ENCODE peak calls at places on chromosomes 6 and 20, in seven cellular contexts. J, S, N, K, F, E and I are unnamed samples.
A peak's percentile ranks its signal among the peaks of the same experiment; 100 is the strongest.

GRCh38 chr20:43185901-43186300 is 3.8 kb downstream of the PTPRT start:
- DNase-seq in J (no peak), S (no peak), N (no peak), K (no peak), F (no peak), E (no peak), I (no peak)

GRCh38 chr6:1267790-1268762 is 43.8 kb upstream of the FOXQ1 start:
- DNase-seq in J (no peak), S (no peak), N (no peak), K (no peak), F (no peak), E (peak; percentile 53), I (no peak)

GRCh38 chr20:1242530-1242929 is 16.7 kb downstream of the RAD21L1 start:
- DNase-seq in J (no peak), S (peak; percentile 43), N (peak; percentile 79), K (peak; percentile 82), F (no peak), E (no peak), I (no peak)

GRCh38 chr20:23078351-23078993 is 7.7 kb downstream of the CD93 start:
- DNase-seq in J (no peak), S (no peak), N (peak; percentile 81), K (peak; percentile 86), F (no peak), E (no peak), I (no peak)

GRCh38 chr6:36692220-36692619 is 5.4 kb upstream of the RAB44 start:
- DNase-seq in J (no peak), S (no peak), N (no peak), K (no peak), F (peak; percentile 74), E (no peak), I (no peak)

GRCh38 chr6:3848925-3849605 is at the start of gene FAM50B:
- DNase-seq in J (peak; percentile 96), S (peak; percentile 65), N (peak; percentile 92), K (peak; percentile 80), F (peak; percentile 89), E (peak; percentile 91), I (peak; percentile 52)

GRCh38 chr6:28953039-28953872 is 29.5 kb upstream of the TRIM27 start:
- DNase-seq in J (no peak), S (peak; percentile 54), N (peak; percentile 71), K (peak; percentile 68), F (peak; percentile 80), E (peak; percentile 81), I (no peak)

GRCh38 chr6:40791004-40791403 is 203.8 kb upstream of the LRFN2 start:
- DNase-seq in J (no peak), S (peak; percentile 72), N (no peak), K (no peak), F (no peak), E (no peak), I (no peak)

GRCh38 chr6:71262914-71263313 is 25.7 kb upstream of the OGFRL1 start:
- DNase-seq in J (no peak), S (no peak), N (peak; percentile 31), K (no peak), F (no peak), E (no peak), I (no peak)

GRCh38 chr20:9329356-9330092 is 184.9 kb upstream of the LAMP5 start:
- DNase-seq in J (no peak), S (no peak), N (peak; percentile 31), K (no peak), F (no peak), E (no peak), I (no peak)

GRCh38 chr6:36659271-36659670 is 19.2 kb upstream of the CDKN1A start:
- DNase-seq in J (no peak), S (peak; percentile 84), N (peak; percentile 78), K (peak; percentile 99), F (no peak), E (peak; percentile 69), I (no peak)

GRCh38 chr20:49567421-49568256 is at the start of gene PTGIS:
- DNase-seq in J (peak; percentile 73), S (no peak), N (no peak), K (no peak), F (no peak), E (peak; percentile 73), I (no peak)

GRCh38 chr6:161649841-161650240 is 376.0 kb upstream of the AGPAT4 start:
- DNase-seq in J (no peak), S (no peak), N (no peak), K (no peak), F (no peak), E (no peak), I (no peak)

GRCh38 chr6:116764961-116765841 is at the start of gene FAM162B:
- DNase-seq in J (peak; percentile 87), S (no peak), N (peak; percentile 33), K (peak; percentile 25), F (no peak), E (peak; percentile 46), I (no peak)

GRCh38 chr6:149852881-149853280 is 11.3 kb downstream of the LRP11 start:
- DNase-seq in J (no peak), S (no peak), N (no peak), K (no peak), F (no peak), E (no peak), I (no peak)

GRCh38 chr20:36440370-36441026 is 100.8 kb upstream of the MYL9 start:
- DNase-seq in J (no peak), S (no peak), N (no peak), K (no peak), F (no peak), E (no peak), I (no peak)

GRCh38 chr20:23205656-23206055 is 119.5 kb upstream of the CD93 start:
- DNase-seq in J (peak; percentile 76), S (peak; percentile 59), N (no peak), K (peak; percentile 36), F (no peak), E (peak; percentile 84), I (no peak)

GRCh38 chr6:73888050-73888449 is 192.0 kb downstream of the CD109 start:
- DNase-seq in J (no peak), S (no peak), N (no peak), K (no peak), F (no peak), E (no peak), I (no peak)

GRCh38 chr6:5994234-5994998 is 12.3 kb downstream of the NRN1 start:
- DNase-seq in J (peak; percentile 49), S (no peak), N (no peak), K (no peak), F (no peak), E (no peak), I (no peak)
- TF ChIP-seq CTCF in J (no peak), S (no peak), N (no peak), K (no peak), F (no peak), E (no peak), I (peak; percentile 21)

DNA sequence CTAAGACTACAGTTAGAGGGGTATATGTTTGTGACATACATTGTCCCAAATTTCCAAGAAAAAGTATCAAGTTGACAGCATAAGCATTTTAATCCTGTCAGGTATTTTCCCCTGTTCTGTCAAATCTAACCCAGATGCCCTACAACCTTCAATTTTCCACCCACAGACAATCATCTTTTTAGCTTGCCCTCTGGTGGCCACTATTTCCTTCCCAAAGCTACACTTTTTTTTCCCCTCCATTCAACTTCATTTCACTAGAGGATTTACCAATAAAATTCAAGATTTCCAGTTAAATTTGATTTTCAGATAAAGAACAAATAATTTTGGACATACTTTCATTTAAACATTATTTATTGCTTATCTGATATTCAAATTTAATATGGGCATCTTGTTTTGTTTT is 286.6 kb downstream of the TENT5A start:
- DNase-seq in J (no peak), S (peak; percentile 21), N (peak; percentile 62), K (peak; percentile 53), F (no peak), E (peak; percentile 15), I (no peak)
- TF ChIP-seq CTCF in J (peak; percentile 52), S (peak; percentile 57), N (peak; percentile 76), K (peak; percentile 65), F (no peak), E (peak; percentile 55), I (no peak)

DNA sequence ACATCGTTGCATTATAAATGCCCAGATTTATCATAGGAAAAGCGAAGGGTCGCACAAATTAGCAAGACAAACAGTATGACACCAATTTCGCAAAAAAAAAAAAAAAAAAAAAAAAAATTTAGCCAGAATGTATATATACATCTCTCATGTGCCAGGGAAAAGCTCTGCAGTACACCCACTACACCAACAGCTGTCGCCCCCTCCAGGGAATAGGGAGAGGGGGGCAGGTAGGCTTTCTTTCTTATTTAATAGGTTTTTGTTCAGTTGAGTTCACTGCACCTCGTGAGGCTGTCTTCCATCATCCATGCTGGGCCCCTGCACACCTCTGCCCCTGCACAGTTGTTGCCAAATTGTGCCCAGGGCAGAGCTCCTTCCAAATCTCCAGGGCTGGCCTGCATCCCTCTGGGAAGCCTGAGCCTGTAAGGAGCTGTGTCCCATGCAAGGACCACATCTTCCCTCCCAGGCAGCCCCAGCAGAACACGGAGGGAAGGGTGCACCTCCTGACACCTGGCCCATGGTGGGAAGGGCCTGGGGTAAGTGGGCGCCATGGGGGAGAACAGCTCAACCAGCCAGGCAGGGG is 85.4 kb downstream of the NINL start:
- DNase-seq in J (no peak), S (no peak), N (no peak), K (no peak), F (no peak), E (no peak), I (no peak)
- TF ChIP-seq CTCF in J (no peak), S (no peak), N (peak; percentile 4), K (no peak), F (no peak), E (no peak), I (no peak)

GRCh38 chr6:132020138-132020551 is 69.0 kb upstream of the CCN2 start:
- DNase-seq in J (no peak), S (peak; percentile 18), N (peak; percentile 30), K (peak; percentile 58), F (no peak), E (peak; percentile 25), I (no peak)

GRCh38 chr6:132021552-132022375 is 70.6 kb upstream of the CCN2 start:
- DNase-seq in J (no peak), S (no peak), N (no peak), K (no peak), F (no peak), E (no peak), I (no peak)

GRCh38 chr6:132017921-132018320 is 66.7 kb upstream of the CCN2 start:
- DNase-seq in J (no peak), S (no peak), N (no peak), K (no peak), F (no peak), E (no peak), I (no peak)

GRCh38 chr6:132025468-132025867 is 74.3 kb upstream of the CCN2 start:
- DNase-seq in J (no peak), S (no peak), N (no peak), K (no peak), F (no peak), E (no peak), I (no peak)

GRCh38 chr6:132023490-132023889 is 72.3 kb upstream of the CCN2 start:
- DNase-seq in J (no peak), S (no peak), N (peak; percentile 35), K (peak; percentile 4), F (no peak), E (no peak), I (no peak)
- TF ChIP-seq CTCF in J (no peak), S (no peak), N (peak; percentile 43), K (no peak), F (no peak), E (no peak), I (no peak)

GRCh38 chr6:45474376-45474775 is 96.6 kb upstream of the SUPT3H start:
- DNase-seq in J (no peak), S (no peak), N (peak; percentile 47), K (no peak), F (no peak), E (no peak), I (no peak)
- TF ChIP-seq CTCF in J (no peak), S (no peak), N (no peak), K (no peak), F (no peak), E (no peak), I (no peak)